ENCODE peak calls at places on chromosomes 4 and X, in eight cellular contexts. One of them, this sample, is unnamed.

GRCh38 chr4:40121515-40121914 is 64.9 kb downstream of the N4BP2 start:
- DNase-seq in endodermal cell: no peak
- DNase-seq in PC-3: peak; percentile 79
- DNase-seq in H1: no peak
- DNase-seq in mammary epithelial cell: peak; percentile 70
- DNase-seq in fibroblast of lung: peak; percentile 63
- DNase-seq in neural progenitor cell: no peak
- DNase-seq in MM.1S: no peak
- DNase-seq in this sample: no peak

GRCh38 chr4:13537011-13537831 is 7.1 kb downstream of the NKX3-2 start:
- DNase-seq in endodermal cell: peak; percentile 51
- DNase-seq in PC-3: no peak
- DNase-seq in H1: peak; percentile 58
- DNase-seq in mammary epithelial cell: no peak
- DNase-seq in fibroblast of lung: no peak
- DNase-seq in neural progenitor cell: no peak
- DNase-seq in MM.1S: no peak
- DNase-seq in this sample: no peak

GRCh38 chrX:153685179-153685536 is 2.6 kb upstream of the SLC6A8 start:
- DNase-seq in endodermal cell: peak; percentile 63
- DNase-seq in PC-3: no peak
- DNase-seq in H1: no peak
- DNase-seq in mammary epithelial cell: no peak
- DNase-seq in fibroblast of lung: no peak
- DNase-seq in neural progenitor cell: peak; percentile 73
- DNase-seq in MM.1S: no peak
- DNase-seq in this sample: no peak

GRCh38 chr4:179164642-179165338 is 1722.6 kb upstream of the AGA start:
- DNase-seq in endodermal cell: no peak
- DNase-seq in PC-3: peak; percentile 18
- DNase-seq in H1: no peak
- DNase-seq in mammary epithelial cell: no peak
- DNase-seq in fibroblast of lung: no peak
- DNase-seq in neural progenitor cell: no peak
- DNase-seq in MM.1S: no peak
- DNase-seq in this sample: no peak

GRCh38 chr4:66000500-66001117 is 330.3 kb upstream of the EPHA5 start:
- DNase-seq in endodermal cell: no peak
- DNase-seq in PC-3: peak; percentile 35
- DNase-seq in H1: no peak
- DNase-seq in mammary epithelial cell: no peak
- DNase-seq in fibroblast of lung: no peak
- DNase-seq in neural progenitor cell: no peak
- DNase-seq in MM.1S: no peak
- DNase-seq in this sample: peak; percentile 40

GRCh38 chr4:24764305-24764704 is 31.1 kb upstream of the SOD3 start:
- DNase-seq in endodermal cell: no peak
- DNase-seq in PC-3: no peak
- DNase-seq in H1: no peak
- DNase-seq in mammary epithelial cell: peak; percentile 67
- DNase-seq in fibroblast of lung: no peak
- DNase-seq in neural progenitor cell: no peak
- DNase-seq in MM.1S: no peak
- DNase-seq in this sample: no peak

GRCh38 chr4:177405508-177405907 is 36.7 kb downstream of the AGA start:
- DNase-seq in endodermal cell: no peak
- DNase-seq in PC-3: peak; percentile 35
- DNase-seq in H1: no peak
- DNase-seq in mammary epithelial cell: no peak
- DNase-seq in fibroblast of lung: no peak
- DNase-seq in neural progenitor cell: no peak
- DNase-seq in MM.1S: peak; percentile 42
- DNase-seq in this sample: no peak

GRCh38 chr4:87050596-87050995 is 115.8 kb downstream of the AFF1 start:
- DNase-seq in endodermal cell: no peak
- DNase-seq in PC-3: no peak
- DNase-seq in H1: no peak
- DNase-seq in mammary epithelial cell: no peak
- DNase-seq in fibroblast of lung: no peak
- DNase-seq in neural progenitor cell: no peak
- DNase-seq in MM.1S: no peak
- DNase-seq in this sample: no peak

GRCh38 chr4:130306566-130306965 is 1210.6 kb downstream of the C4orf33 start:
- DNase-seq in endodermal cell: peak; percentile 71
- DNase-seq in PC-3: no peak
- DNase-seq in H1: peak; percentile 74
- DNase-seq in mammary epithelial cell: no peak
- DNase-seq in fibroblast of lung: no peak
- DNase-seq in neural progenitor cell: peak; percentile 38
- DNase-seq in MM.1S: no peak
- DNase-seq in this sample: no peak

GRCh38 chr4:80097395-80098177 is 24.6 kb upstream of the ANTXR2 start:
- DNase-seq in endodermal cell: no peak
- DNase-seq in PC-3: peak; percentile 88
- DNase-seq in H1: no peak
- DNase-seq in mammary epithelial cell: peak; percentile 26
- DNase-seq in fibroblast of lung: peak; percentile 94
- DNase-seq in neural progenitor cell: no peak
- DNase-seq in MM.1S: no peak
- DNase-seq in this sample: no peak

GRCh38 chrX:153864101-153864500 is 21.9 kb downstream of the L1CAM start:
- DNase-seq in endodermal cell: no peak
- DNase-seq in PC-3: no peak
- DNase-seq in H1: no peak
- DNase-seq in mammary epithelial cell: no peak
- DNase-seq in fibroblast of lung: no peak
- DNase-seq in neural progenitor cell: no peak
- DNase-seq in MM.1S: no peak
- DNase-seq in this sample: no peak

GRCh38 chr4:54959656-54960055 is 165.7 kb downstream of the KDR start:
- DNase-seq in endodermal cell: no peak
- DNase-seq in PC-3: no peak
- DNase-seq in H1: no peak
- DNase-seq in mammary epithelial cell: no peak
- DNase-seq in fibroblast of lung: peak; percentile 47
- DNase-seq in neural progenitor cell: no peak
- DNase-seq in MM.1S: no peak
- DNase-seq in this sample: no peak

GRCh38 chrX:30005821-30006220 is 209.5 kb upstream of the MAGEB2 start:
- DNase-seq in endodermal cell: no peak
- DNase-seq in PC-3: no peak
- DNase-seq in H1: no peak
- DNase-seq in mammary epithelial cell: no peak
- DNase-seq in fibroblast of lung: no peak
- DNase-seq in neural progenitor cell: no peak
- DNase-seq in MM.1S: no peak
- DNase-seq in this sample: no peak

GRCh38 chr4:68074397-68074796 is 55.3 kb downstream of the TMPRSS11F start:
- DNase-seq in endodermal cell: no peak
- DNase-seq in PC-3: no peak
- DNase-seq in H1: no peak
- DNase-seq in mammary epithelial cell: peak; percentile 83
- DNase-seq in fibroblast of lung: no peak
- DNase-seq in neural progenitor cell: no peak
- DNase-seq in MM.1S: no peak
- DNase-seq in this sample: no peak

GRCh38 chr4:176444741-176445140 is 125.0 kb downstream of the SPCS3 start:
- DNase-seq in endodermal cell: no peak
- DNase-seq in PC-3: peak; percentile 67
- DNase-seq in H1: no peak
- DNase-seq in mammary epithelial cell: peak; percentile 59
- DNase-seq in fibroblast of lung: peak; percentile 88
- DNase-seq in neural progenitor cell: no peak
- DNase-seq in MM.1S: no peak
- DNase-seq in this sample: no peak

GRCh38 chrX:83860846-83861245 is at the start of gene CYLC1:
- DNase-seq in endodermal cell: no peak
- DNase-seq in PC-3: no peak
- DNase-seq in H1: no peak
- DNase-seq in mammary epithelial cell: no peak
- DNase-seq in fibroblast of lung: no peak
- DNase-seq in neural progenitor cell: no peak
- DNase-seq in MM.1S: no peak
- DNase-seq in this sample: no peak

GRCh38 chrX:37302569-37302968 is 46.6 kb upstream of the PRRG1 start:
- DNase-seq in endodermal cell: peak; percentile 71
- DNase-seq in PC-3: peak; percentile 52
- DNase-seq in H1: peak; percentile 41
- DNase-seq in mammary epithelial cell: peak; percentile 20
- DNase-seq in fibroblast of lung: peak; percentile 33
- DNase-seq in neural progenitor cell: peak; percentile 27
- DNase-seq in MM.1S: no peak
- DNase-seq in this sample: no peak

GRCh38 chr4:8394125-8394524 is 46.4 kb downstream of the ACOX3 start:
- DNase-seq in endodermal cell: no peak
- DNase-seq in PC-3: no peak
- DNase-seq in H1: no peak
- DNase-seq in mammary epithelial cell: no peak
- DNase-seq in fibroblast of lung: peak; percentile 82
- DNase-seq in neural progenitor cell: peak; percentile 54
- DNase-seq in MM.1S: no peak
- DNase-seq in this sample: no peak

DNA sequence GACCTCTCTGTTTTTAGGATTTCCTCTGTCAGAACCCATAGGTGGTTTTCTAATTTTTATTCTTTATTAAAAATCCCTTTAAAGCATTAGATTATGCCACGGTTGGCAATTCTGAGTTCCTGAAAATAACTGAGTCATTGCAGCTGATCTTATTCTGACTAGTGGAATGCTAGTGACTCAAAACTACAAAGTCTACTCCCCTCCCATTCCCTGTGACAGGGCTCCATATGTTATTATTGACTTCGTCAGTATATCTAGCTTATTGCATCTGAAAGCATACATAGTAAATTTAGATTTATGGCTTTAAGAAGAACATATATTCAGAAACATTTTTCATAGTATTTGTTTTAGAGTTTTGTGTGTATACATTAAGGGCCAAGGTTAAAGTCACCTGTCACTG is 38.5 kb downstream of the HERC3 start:
- DNase-seq in endodermal cell: no peak
- DNase-seq in PC-3: peak; percentile 77
- DNase-seq in H1: no peak
- DNase-seq in mammary epithelial cell: peak; percentile 61
- DNase-seq in fibroblast of lung: peak; percentile 78
- DNase-seq in neural progenitor cell: no peak
- DNase-seq in MM.1S: no peak
- DNase-seq in this sample: no peak
- H3K9ac ChIP-seq in endodermal cell: no peak overlapping the region
- H3K9ac ChIP-seq in PC-3: peak overlapping the region; percentile 14
- H3K9ac ChIP-seq in H1: no peak overlapping the region
- H3K9ac ChIP-seq in mammary epithelial cell: no peak overlapping the region
- H3K9ac ChIP-seq in fibroblast of lung: no peak overlapping the region
- H3K9ac ChIP-seq in neural progenitor cell: no peak overlapping the region
- H3K9ac ChIP-seq in MM.1S: no peak overlapping the region
- H3K9ac ChIP-seq in this sample: no peak overlapping the region

DNA sequence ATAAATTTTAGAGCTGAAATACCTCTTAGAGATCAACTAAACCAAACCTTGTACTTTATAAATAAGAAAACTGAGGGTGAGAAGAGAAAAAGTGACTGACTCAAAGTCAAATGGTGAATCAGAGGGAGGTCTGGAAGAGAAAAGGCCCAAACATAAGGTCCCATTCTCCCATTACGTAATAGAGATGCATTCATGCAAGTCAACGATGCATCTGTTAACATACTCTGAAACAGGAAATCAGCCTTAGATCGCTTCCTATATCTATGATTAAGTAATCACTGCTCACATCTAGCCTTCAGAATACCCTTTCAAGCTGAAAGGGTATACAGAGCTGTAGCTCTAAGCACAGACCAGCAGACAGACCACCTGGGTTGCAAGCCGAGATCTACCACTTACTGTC is 6.5 kb downstream of the RNF150 start:
- DNase-seq in endodermal cell: no peak
- DNase-seq in PC-3: no peak
- DNase-seq in H1: no peak
- DNase-seq in mammary epithelial cell: no peak
- DNase-seq in fibroblast of lung: no peak
- DNase-seq in neural progenitor cell: no peak
- DNase-seq in MM.1S: no peak
- DNase-seq in this sample: peak; percentile 37
- H3K4me3 ChIP-seq in endodermal cell: no peak overlapping the region
- H3K4me3 ChIP-seq in PC-3: no peak overlapping the region
- H3K4me3 ChIP-seq in H1: no peak overlapping the region
- H3K4me3 ChIP-seq in mammary epithelial cell: no peak overlapping the region
- H3K4me3 ChIP-seq in fibroblast of lung: no peak overlapping the region
- H3K4me3 ChIP-seq in neural progenitor cell: no peak overlapping the region
- H3K4me3 ChIP-seq in MM.1S: no peak overlapping the region
- H3K4me3 ChIP-seq in this sample: no peak overlapping the region

GRCh38 chr4:53682908-53683307 is 91.6 kb upstream of the LNX1 start:
- DNase-seq in endodermal cell: no peak
- DNase-seq in PC-3: no peak
- DNase-seq in H1: no peak
- DNase-seq in mammary epithelial cell: no peak
- DNase-seq in fibroblast of lung: no peak
- DNase-seq in neural progenitor cell: no peak
- DNase-seq in MM.1S: no peak
- DNase-seq in this sample: no peak
- H3K9ac ChIP-seq in endodermal cell: no peak overlapping the region
- H3K9ac ChIP-seq in PC-3: no peak overlapping the region
- H3K9ac ChIP-seq in H1: no peak overlapping the region
- H3K9ac ChIP-seq in mammary epithelial cell: no peak overlapping the region
- H3K9ac ChIP-seq in fibroblast of lung: no peak overlapping the region
- H3K9ac ChIP-seq in neural progenitor cell: no peak overlapping the region
- H3K9ac ChIP-seq in MM.1S: no peak overlapping the region
- H3K9ac ChIP-seq in this sample: no peak overlapping the region

GRCh38 chrX:133674726-133675470 is 259.6 kb upstream of the GPC4 start:
- DNase-seq in endodermal cell: peak; percentile 70
- DNase-seq in PC-3: peak; percentile 89
- DNase-seq in H1: no peak
- DNase-seq in mammary epithelial cell: peak; percentile 52
- DNase-seq in fibroblast of lung: no peak
- DNase-seq in neural progenitor cell: no peak
- DNase-seq in MM.1S: no peak
- DNase-seq in this sample: no peak

GRCh38 chrX:133668225-133668931 is 253.1 kb upstream of the GPC4 start:
- DNase-seq in endodermal cell: no peak
- DNase-seq in PC-3: peak; percentile 77
- DNase-seq in H1: no peak
- DNase-seq in mammary epithelial cell: peak; percentile 69
- DNase-seq in fibroblast of lung: no peak
- DNase-seq in neural progenitor cell: no peak
- DNase-seq in MM.1S: no peak
- DNase-seq in this sample: no peak

GRCh38 chrX:133666256-133666655 is 251.0 kb upstream of the GPC4 start:
- DNase-seq in endodermal cell: no peak
- DNase-seq in PC-3: no peak
- DNase-seq in H1: no peak
- DNase-seq in mammary epithelial cell: no peak
- DNase-seq in fibroblast of lung: no peak
- DNase-seq in neural progenitor cell: no peak
- DNase-seq in MM.1S: no peak
- DNase-seq in this sample: no peak

DNA sequence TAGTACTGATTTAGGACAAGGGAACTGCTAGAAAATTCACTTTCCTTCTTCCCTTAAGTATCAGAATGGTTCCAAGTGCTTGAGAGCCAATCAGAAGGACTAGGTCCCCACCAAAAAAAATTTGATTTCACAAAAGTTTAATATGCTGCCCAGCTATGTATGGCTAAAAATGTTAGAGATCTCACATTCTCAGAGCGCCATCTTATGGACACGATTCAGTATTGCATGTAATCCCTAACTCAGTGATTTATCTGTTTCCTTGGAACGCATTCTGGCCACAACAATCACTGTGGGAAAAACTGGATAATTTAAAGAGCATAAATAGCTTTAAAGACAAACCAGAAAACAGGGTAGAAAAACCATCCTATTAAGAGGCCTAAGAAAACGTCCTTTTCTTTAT is 255.1 kb upstream of the GPC4 start:
- DNase-seq in endodermal cell: no peak
- DNase-seq in PC-3: peak; percentile 72
- DNase-seq in H1: no peak
- DNase-seq in mammary epithelial cell: peak; percentile 37
- DNase-seq in fibroblast of lung: peak; percentile 63
- DNase-seq in neural progenitor cell: peak; percentile 35
- DNase-seq in MM.1S: peak; percentile 54
- DNase-seq in this sample: peak; percentile 20
- H3K4me3 ChIP-seq in endodermal cell: no peak overlapping the region
- H3K4me3 ChIP-seq in PC-3: no peak overlapping the region
- H3K4me3 ChIP-seq in H1: no peak overlapping the region
- H3K4me3 ChIP-seq in mammary epithelial cell: no peak overlapping the region
- H3K4me3 ChIP-seq in fibroblast of lung: no peak overlapping the region
- H3K4me3 ChIP-seq in neural progenitor cell: no peak overlapping the region
- H3K4me3 ChIP-seq in MM.1S: no peak overlapping the region
- H3K4me3 ChIP-seq in this sample: no peak overlapping the region

This sample was measured in SK-N-MC.